ENCODE peak calls at places on chromosomes 13 and 19, in four cellular contexts. J is aorta; D is CD8-positive, alpha-beta T cell; N is osteoblast. A is an unnamed sample.

GRCh38 chr13:42992585-42993122 is 613 bp upstream of the EPSTI1 start:
- DNase-seq in D (no peak), N (no peak), J (no peak), A (peak; percentile 36)

GRCh38 chr13:43377149-43377548 is 353.8 kb downstream of the DNAJC15 start:
- DNase-seq in N (no peak), J (no peak), D (no peak), A (no peak)

GRCh38 chr13:109271991-109272454 is 514.4 kb downstream of the IRS2 start:
- DNase-seq in N (no peak), J (no peak), D (no peak), A (peak; percentile 0)

GRCh38 chr19:41939861-41940442 is 11.7 kb upstream of the ERFL start:
- DNase-seq in N (peak; percentile 93), D (peak; percentile 60), J (no peak), A (peak; percentile 79)

GRCh38 chr19:4113398-4114088 is 10.4 kb downstream of the MAP2K2 start:
- DNase-seq in N (peak; percentile 36), J (no peak), D (no peak), A (no peak)

GRCh38 chr13:25874907-25875306 is 176.9 kb downstream of the SHISA2 start:
- DNase-seq in D (peak; percentile 82), J (no peak), N (no peak), A (peak; percentile 23)

GRCh38 chr19:48991823-48992570 is 1.1 kb downstream of the GYS1 start:
- DNase-seq in J (peak; percentile 85), D (no peak), N (peak; percentile 99), A (no peak)

GRCh38 chr13:48518083-48518482 is 14.8 kb downstream of the RCBTB2 start:
- DNase-seq in N (no peak), D (no peak), J (no peak), A (no peak)

GRCh38 chr19:43687660-43687997 is 17.7 kb upstream of the PLAUR start:
- DNase-seq in D (no peak), J (no peak), N (no peak), A (no peak)

GRCh38 chr13:61084983-61085382 is 330.7 kb downstream of the PCDH20 start:
- DNase-seq in D (no peak), J (no peak), N (no peak), A (no peak)

GRCh38 chr13:37412271-37412683 is 186.3 kb downstream of the POSTN start:
- DNase-seq in D (no peak), N (no peak), J (no peak), A (no peak)

GRCh38 chr13:98773053-98773452 is 20.6 kb upstream of the SLC15A1 start:
- DNase-seq in D (no peak), N (no peak), J (no peak), A (peak; percentile 8)

GRCh38 chr13:26186995-26187394 is 35.1 kb downstream of the RNF6 start:
- DNase-seq in N (no peak), J (no peak), D (no peak), A (no peak)

GRCh38 chr19:12946092-12946845 is 607 bp downstream of the RAD23A start:
- DNase-seq in N (peak; percentile 97), J (peak; percentile 92), D (peak; percentile 37), A (peak; percentile 67)

GRCh38 chr19:51027873-51028272 is 1.5 kb upstream of the KLK11 start:
- DNase-seq in D (no peak), J (no peak), N (peak; percentile 62), A (no peak)

GRCh38 chr19:38684078-38684861 is 36.8 kb downstream of the ACTN4 start:
- DNase-seq in J (peak; percentile 89), N (peak; percentile 93), D (peak; percentile 69), A (no peak)

DNA sequence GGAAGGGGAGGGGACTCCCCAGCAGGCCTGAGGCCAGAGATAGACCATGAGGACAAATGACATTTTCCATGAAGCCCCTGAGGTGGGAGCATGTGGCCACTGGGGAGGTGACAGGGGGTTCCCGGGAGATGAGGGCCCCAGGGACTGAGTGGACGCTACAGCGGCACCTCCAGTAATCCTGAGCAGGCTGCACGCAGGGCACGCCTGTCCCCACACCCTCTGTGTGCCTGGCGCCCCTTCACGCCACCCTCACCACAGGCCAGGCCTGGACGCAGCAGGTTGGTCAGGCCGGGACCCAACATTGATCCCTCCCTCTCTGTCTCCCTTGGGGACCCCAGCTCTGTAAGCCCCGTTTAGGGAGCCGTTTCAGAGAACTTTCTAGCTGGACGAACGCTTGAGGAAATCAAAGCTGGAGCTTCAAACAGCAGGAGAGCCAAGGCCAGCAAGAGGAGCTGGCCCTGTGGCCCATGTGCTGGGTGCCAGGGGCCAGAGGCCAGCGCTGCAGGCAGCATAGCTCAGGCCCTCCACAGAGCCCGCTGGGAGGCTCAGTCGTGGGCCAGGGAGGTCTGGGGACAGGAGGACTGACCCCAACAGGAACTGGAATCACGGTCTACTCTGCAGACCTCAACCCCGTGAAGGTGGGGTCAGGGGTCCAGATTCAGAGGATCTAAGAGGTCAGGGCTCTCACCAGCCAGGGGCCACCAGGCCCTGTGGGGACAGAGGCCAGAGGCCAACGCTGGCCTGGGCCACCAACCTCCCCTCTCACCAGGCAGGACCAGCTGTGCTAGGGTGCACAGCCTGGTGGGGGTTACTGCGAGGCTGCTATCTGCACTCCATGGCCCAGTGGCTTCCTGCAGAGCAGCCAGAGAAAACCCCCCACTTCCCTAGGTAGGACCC is 14.6 kb downstream of the LSM4 start:
- DNase-seq in N (peak; percentile 80), D (no peak), J (no peak), A (no peak)
- H3K4me1 ChIP-seq in N (peaks cover 25% of the 10 kb centered on the region), D (peaks cover 47% of the 10 kb centered on the region), J (no peaks in the 10 kb centered on the region), A (peaks cover 47% of the 10 kb centered on the region)

GRCh38 chr19:11905928-11906327 is 18.3 kb downstream of the ZNF69 start:
- DNase-seq in N (no peak), D (no peak), J (no peak), A (no peak)
- H3K9me3 ChIP-seq in N (peaks cover 22% of the 10 kb centered on the region), D (peaks cover 35% of the 10 kb centered on the region), J (peaks cover 23% of the 10 kb centered on the region), A (no peaks in the 10 kb centered on the region)

DNA sequence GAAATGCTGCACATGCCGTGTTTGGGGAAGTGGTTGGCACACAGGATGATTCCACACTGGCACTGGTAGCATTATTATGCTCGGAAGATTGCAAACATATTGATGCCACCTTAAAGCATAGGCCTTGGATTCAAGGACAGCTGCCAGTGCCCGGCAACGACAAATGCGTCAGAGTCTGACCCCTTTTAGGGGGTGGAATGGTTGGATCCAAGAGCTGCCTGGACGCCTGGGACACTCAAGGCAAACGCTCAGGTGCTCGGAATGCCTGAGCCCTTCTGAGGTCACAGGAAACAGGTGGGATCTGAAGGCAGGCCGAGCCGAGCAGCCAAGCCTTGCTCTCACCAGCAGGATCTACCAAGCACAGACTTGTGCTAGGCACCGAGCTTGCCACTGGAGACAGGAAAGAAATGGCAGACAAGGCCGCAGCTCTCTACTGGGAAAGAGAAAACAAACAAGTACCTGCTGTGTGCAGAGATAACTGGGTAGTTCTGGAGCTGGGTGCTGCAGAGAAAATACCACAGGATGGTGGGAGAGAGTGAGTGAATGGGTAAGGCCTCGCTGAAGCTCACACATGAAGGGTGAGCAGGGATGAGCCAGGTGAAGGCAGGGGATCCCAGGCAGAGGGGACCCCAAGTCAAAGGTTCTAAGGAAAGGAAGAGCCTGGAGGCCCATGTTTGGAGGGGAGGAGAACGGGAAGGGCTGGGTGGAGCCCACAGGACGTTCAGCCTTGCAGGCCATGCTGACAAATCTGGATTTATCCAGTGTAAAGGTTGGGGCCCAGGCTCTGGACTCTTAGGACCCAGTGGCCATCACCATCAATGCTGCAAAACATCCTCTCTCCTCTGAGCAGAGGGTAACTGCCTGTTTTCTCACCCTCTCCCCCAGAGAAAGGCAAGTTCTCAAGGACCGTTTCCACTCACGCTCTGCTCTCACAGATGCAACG is 9.2 kb downstream of the RANBP3 start:
- DNase-seq in N (peak; percentile 70), D (no peak), J (no peak), A (peak; percentile 34)
- H3K4me1 ChIP-seq in N (peaks cover 6% of the 10 kb centered on the region), D (peaks cover 89% of the 10 kb centered on the region), J (no peaks in the 10 kb centered on the region), A (peaks cover 25% of the 10 kb centered on the region)

GRCh38 chr19:34832581-34833112 is 59.6 kb upstream of the ZNF599 start:
- DNase-seq in D (no peak), N (peak; percentile 64), J (no peak), A (no peak)
- H3K9me3 ChIP-seq in D (no peaks in the 10 kb centered on the region), N (no peaks in the 10 kb centered on the region), J (no peaks in the 10 kb centered on the region), A (no peaks in the 10 kb centered on the region)

GRCh38 chr19:1410789-1411188 is 3.4 kb downstream of the DAZAP1 start:
- DNase-seq in D (no peak), N (no peak), J (no peak), A (no peak)
- H3K4me1 ChIP-seq in D (peaks cover 66% of the 10 kb centered on the region), N (peaks cover 48% of the 10 kb centered on the region), J (no peaks in the 10 kb centered on the region), A (peaks cover 21% of the 10 kb centered on the region)

DNA sequence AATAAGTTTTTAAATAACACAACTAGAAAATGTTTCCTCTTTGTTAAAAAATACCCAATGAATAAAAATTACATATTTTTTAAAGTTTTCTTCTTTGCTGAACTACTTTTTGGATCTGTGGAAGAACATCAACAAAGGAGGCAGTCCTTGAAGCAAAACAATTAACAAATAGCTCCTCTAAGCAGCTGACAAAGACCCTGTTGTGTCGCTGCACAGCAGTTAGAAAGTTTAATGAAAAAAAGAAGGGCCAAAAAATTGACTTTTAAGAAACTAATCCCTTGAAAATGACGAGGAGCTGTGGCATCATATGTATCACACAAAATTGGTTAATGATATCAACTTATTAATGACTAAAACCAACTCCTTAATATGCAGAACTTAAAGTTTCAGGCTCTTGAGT is 72.1 kb downstream of the SLITRK1 start:
- DNase-seq in D (no peak), N (peak; percentile 17), J (no peak), A (no peak)
- H3K9me3 ChIP-seq in D (no peaks in the 10 kb centered on the region), N (no peaks in the 10 kb centered on the region), J (no peaks in the 10 kb centered on the region), A (peaks cover 14% of the 10 kb centered on the region)

GRCh38 chr19:5967571-5967970 is 10.4 kb downstream of the RANBP3 start:
- DNase-seq in N (no peak), J (no peak), D (no peak), A (no peak)
- H3K4me1 ChIP-seq in N (peaks cover 9% of the 10 kb centered on the region), J (no peaks in the 10 kb centered on the region), D (peaks cover 92% of the 10 kb centered on the region), A (peaks cover 28% of the 10 kb centered on the region)